ENCODE peak calls at places on chromosomes 6 and 20, in four cellular contexts. H is effector memory CD4-positive, alpha-beta T cell; U is aorta; S is endodermal cell. T is an unnamed sample.

GRCh38 chr20:22411568-22412450 is 172.6 kb downstream of the FOXA2 start:
- DNase-seq in H (no peak), U (peak), S (no peak), T (no peak)

GRCh38 chr20:41818991-41819390 is 200.8 kb upstream of the CHD6 start:
- DNase-seq in H (no peak), U (no peak), S (no peak), T (no peak)

GRCh38 chr6:48664850-48665249 is 553.9 kb upstream of the PTCHD4 start:
- DNase-seq in H (no peak), U (no peak), S (no peak), T (no peak)

GRCh38 chr6:34189806-34190503 is 44.1 kb upstream of the GRM4 start:
- DNase-seq in H (no peak), U (peak), S (no peak), T (no peak)

GRCh38 chr6:19697744-19698290 is 139.4 kb upstream of the ID4 start:
- DNase-seq in H (no peak), U (no peak), S (no peak), T (no peak)

GRCh38 chr20:25294459-25295385 is 46.8 kb downstream of the PYGB start:
- DNase-seq in H (peak), U (no peak), S (peak), T (no peak)

GRCh38 chr6:24910331-24910849 is 25.4 kb downstream of the RIPOR2 start:
- DNase-seq in H (no peak), U (no peak), S (peak), T (no peak)

GRCh38 chr6:107957165-107957908 is 671 bp downstream of the SEC63 start:
- DNase-seq in H (peak), U (peak), S (peak), T (peak)

GRCh38 chr6:85867595-85867994 is 224.9 kb upstream of the SYNCRIP start:
- DNase-seq in H (no peak), U (no peak), S (no peak), T (no peak)

GRCh38 chr6:108592371-108593337 is 31.9 kb downstream of the FOXO3 start:
- DNase-seq in H (peak), U (no peak), S (no peak), T (no peak)

GRCh38 chr6:53239526-53239925 is 90.9 kb upstream of the GCM1 start:
- DNase-seq in H (no peak), U (no peak), S (no peak), T (no peak)

GRCh38 chr6:39108041-39108839 is 6.7 kb downstream of the SAYSD1 start:
- DNase-seq in H (no peak), U (no peak), S (no peak), T (no peak)

GRCh38 chr6:132552372-132552771 is at the start of gene TAAR8:
- DNase-seq in H (no peak), U (no peak), S (no peak), T (no peak)
- H3K4me3 ChIP-seq in H (no peak), U (no peak), S (no peak), T (no peak)

GRCh38 chr6:96832780-96833179 is 4.5 kb downstream of the GPR63 start:
- DNase-seq in H (no peak), U (no peak), S (no peak), T (no peak)

GRCh38 chr6:96837138-96837971 is at the start of gene GPR63:
- DNase-seq in H (peak), U (peak), S (peak), T (peak)

GRCh38 chr6:96841241-96841824 is 4.1 kb upstream of the GPR63 start:
- DNase-seq in H (no peak), U (no peak), S (no peak), T (no peak)

GRCh38 chr6:96834070-96834469 is 3.2 kb downstream of the GPR63 start:
- DNase-seq in H (no peak), U (no peak), S (no peak), T (no peak)

GRCh38 chr6:96836579-96837137 is 619 bp downstream of the GPR63 start:
- DNase-seq in H (no peak), U (no peak), S (no peak), T (no peak)
- H3K27ac ChIP-seq in H (no peak), U (no peak), S (no peak), T (peak)

GRCh38 chr6:1312193-1312443 is 220 bp downstream of the FOXQ1 start:
- DNase-seq in H (no peak), U (no peak), S (no peak), T (no peak)
- H3K4me3 ChIP-seq in H (peak), U (no peak), S (peak), T (peak)

GRCh38 chr20:50418890-50419642 is 91.1 kb upstream of the PTPN1 start:
- DNase-seq in H (no peak), U (no peak), S (no peak), T (peak)
- H3K27ac ChIP-seq in H (no peak), U (no peak), S (no peak), T (peak)

GRCh38 chr6:158003910-158004695 is 22.4 kb downstream of the SYNJ2 start:
- DNase-seq in H (no peak), U (peak), S (peak), T (no peak)
- H3K4me3 ChIP-seq in H (no peak), U (no peak), S (no peak), T (peak)

GRCh38 chr6:37376078-37376743 is 22.4 kb downstream of the RNF8 start:
- DNase-seq in H (no peak), U (no peak), S (no peak), T (no peak)
- H3K27ac ChIP-seq in H (no peak), U (no peak), S (no peak), T (no peak)

GRCh38 chr20:38963745-38964144 is 1.6 kb downstream of the DHX35 start:
- DNase-seq in H (no peak), U (no peak), S (no peak), T (no peak)
- H3K4me3 ChIP-seq in H (no peak), U (no peak), S (peak), T (no peak)

DNA sequence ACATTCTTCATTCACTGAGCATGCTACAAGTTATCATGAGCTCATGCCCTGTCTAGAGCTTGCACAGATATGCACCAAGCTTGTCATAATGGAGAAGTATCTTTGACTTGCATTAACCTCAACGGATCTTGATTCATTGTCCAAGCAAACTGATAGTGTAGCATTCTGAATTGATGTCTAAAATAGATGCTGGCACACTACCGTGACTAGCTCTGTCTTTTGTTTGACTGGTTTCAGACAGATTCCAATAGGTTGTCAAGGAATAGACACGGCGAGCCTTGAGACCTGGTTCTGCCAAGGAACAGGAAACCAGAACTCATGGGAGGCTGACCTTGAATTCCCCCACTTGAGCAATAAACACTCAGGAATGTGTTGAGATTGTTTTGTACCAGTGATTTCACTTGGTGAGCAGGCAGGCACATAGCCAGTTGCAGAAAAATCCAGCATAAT is 1153.1 kb upstream of the GJE1 start:
- DNase-seq in H (no peak), U (peak), S (no peak), T (peak)
- H3K27ac ChIP-seq in H (no peak), U (no peak), S (no peak), T (peak)

DNA sequence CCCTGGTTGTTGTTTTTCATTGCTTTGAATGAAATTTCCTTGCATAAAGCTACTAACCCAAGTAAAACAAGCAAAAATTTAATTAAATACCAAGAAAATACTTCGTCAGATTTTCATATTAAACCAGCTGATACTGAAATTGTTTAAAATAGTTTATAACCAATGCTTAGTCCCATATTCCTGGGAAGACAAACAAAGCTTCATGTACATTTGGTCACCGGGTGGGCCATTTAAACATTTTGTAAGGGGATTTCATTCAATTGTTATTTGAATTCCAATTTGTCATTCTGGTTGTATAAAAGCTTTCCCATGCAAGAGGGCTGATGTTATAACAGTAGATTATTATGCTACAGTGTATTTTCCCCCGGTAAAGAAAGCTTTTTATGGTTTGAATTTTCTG is 578 bp upstream of the RBBP9 start:
- DNase-seq in H (no peak), U (no peak), S (no peak), T (no peak)
- H3K4me3 ChIP-seq in H (no peak), U (no peak), S (peak), T (no peak)